ENCODE peak calls at places on chromosomes 3 and 15, in six cellular contexts. X, R, T, G, L and C are unnamed samples.

GRCh38 chr3:13884851-13885703 is 5.2 kb upstream of the WNT7A start:
- DNase-seq in G (no peak), L (peak), T (no peak), X (no peak), R (no peak), C (peak)

GRCh38 chr3:178504128-178504527 is 32.1 kb upstream of the KCNMB2 start:
- DNase-seq in T (no peak), L (no peak), G (no peak), R (no peak), X (no peak), C (no peak)

GRCh38 chr3:133944641-133945441 is 49.2 kb upstream of the RAB6B start:
- DNase-seq in L (peak), R (peak), G (no peak), X (no peak), T (peak), C (no peak)

GRCh38 chr3:196108075-196108743 is 26.3 kb upstream of the TFRC start:
- DNase-seq in G (no peak), T (no peak), L (no peak), R (no peak), X (no peak), C (no peak)

GRCh38 chr3:153746211-153746610 is 375.0 kb upstream of the ARHGEF26 start:
- DNase-seq in L (no peak), R (no peak), G (no peak), T (no peak), X (no peak), C (no peak)

GRCh38 chr3:159458010-159458409 is 530.6 kb upstream of the IL12A start:
- DNase-seq in T (peak), R (no peak), L (no peak), G (no peak), X (no peak), C (no peak)

GRCh38 chr15:29687204-29687768 is 135.0 kb downstream of the TJP1 start:
- DNase-seq in L (no peak), R (no peak), G (no peak), T (no peak), X (no peak), C (no peak)

GRCh38 chr15:38560456-38560926 is 4.1 kb downstream of the RASGRP1 start:
- DNase-seq in G (no peak), L (no peak), X (no peak), T (no peak), R (no peak), C (no peak)

GRCh38 chr3:61438253-61439115 is 122.9 kb upstream of the PTPRG start:
- DNase-seq in X (no peak), G (no peak), T (no peak), R (no peak), L (no peak), C (no peak)

GRCh38 chr15:68537506-68537905 is 41.3 kb upstream of the CORO2B start:
- DNase-seq in L (no peak), R (no peak), T (no peak), G (no peak), X (no peak), C (no peak)

GRCh38 chr3:151012753-151013152 is 40.2 kb upstream of the CLRN1 start:
- DNase-seq in L (no peak), G (no peak), T (no peak), R (no peak), X (no peak), C (no peak)

GRCh38 chr15:91973481-91973880 is 120.0 kb downstream of the SLCO3A1 start:
- DNase-seq in L (no peak), T (no peak), X (no peak), G (no peak), R (no peak), C (no peak)

GRCh38 chr3:79551325-79551892 is 216.4 kb downstream of the ROBO1 start:
- DNase-seq in R (no peak), T (no peak), G (no peak), L (no peak), X (no peak), C (no peak)

GRCh38 chr3:8052599-8053185 is 448.9 kb upstream of the LMCD1 start:
- DNase-seq in T (no peak), X (no peak), L (no peak), R (no peak), G (no peak), C (no peak)

GRCh38 chr3:55888282-55888855 is 401.3 kb upstream of the WNT5A start:
- DNase-seq in G (no peak), R (peak), X (no peak), T (no peak), L (no peak), C (no peak)

GRCh38 chr15:49232407-49232806 is 62.4 kb downstream of the GALK2 start:
- DNase-seq in L (no peak), R (peak), T (no peak), X (no peak), G (no peak), C (no peak)

GRCh38 chr3:141876381-141876890 is at the start of gene ATP1B3:
- DNase-seq in R (peak), X (peak), G (peak), T (peak), L (peak), C (peak)

GRCh38 chr15:63324770-63325169 is 47.4 kb downstream of the APH1B start:
- DNase-seq in G (no peak), R (no peak), X (no peak), T (no peak), L (no peak), C (no peak)

GRCh38 chr3:45670995-45671394 is 18.2 kb upstream of the SACM1L start:
- DNase-seq in R (no peak), G (no peak), L (no peak), X (no peak), T (peak), C (no peak)

GRCh38 chr3:159734681-159735080 is 254.0 kb upstream of the IL12A start:
- DNase-seq in G (no peak), T (peak), L (no peak), R (no peak), X (no peak), C (no peak)

GRCh38 chr15:30872341-30872748 is 31.4 kb upstream of the FAN1 start:
- DNase-seq in R (no peak), T (no peak), L (no peak), X (no peak), G (no peak), C (no peak)